ENCODE peak calls at places on chromosomes 12 and 14, in four cellular contexts. Z is CD8-positive, alpha-beta memory T cell; D is erythroblast; V is uterus. M is an unnamed sample.

GRCh38 chr14:91873476-91874265 is 6.3 kb upstream of the TC2N start:
- DNase-seq in Z (peak; percentile 90), D (no peak), V (no peak), M (no peak)

GRCh38 chr14:101520621-101521305 is 40.5 kb upstream of the DIO3 start:
- DNase-seq in Z (no peak), D (no peak), V (peak; percentile 75), M (no peak)

GRCh38 chr12:26528943-26529342 is 304.1 kb downstream of the ITPR2 start:
- DNase-seq in Z (no peak), D (no peak), V (no peak), M (no peak)

GRCh38 chr12:101697197-101697929 is at the start of gene CHPT1:
- DNase-seq in Z (peak; percentile 68), D (peak; percentile 95), V (peak; percentile 59), M (peak; percentile 54)

GRCh38 chr14:31930493-31931225 is 146.4 kb upstream of the ARHGAP5 start:
- DNase-seq in Z (no peak), D (no peak), V (no peak), M (no peak)

GRCh38 chr12:89414322-89414721 is 62.0 kb upstream of the DUSP6 start:
- DNase-seq in Z (no peak), D (no peak), V (no peak), M (no peak)

GRCh38 chr12:80709811-80710726 is 2.6 kb downstream of the MYF6 start:
- DNase-seq in Z (no peak), D (peak; percentile 50), V (no peak), M (no peak)

GRCh38 chr12:62256408-62257079 is 3.7 kb upstream of the USP15 start:
- DNase-seq in Z (no peak), D (peak; percentile 54), V (no peak), M (no peak)

GRCh38 chr12:19572920-19573558 is 133.7 kb downstream of the AEBP2 start:
- DNase-seq in Z (no peak), D (peak; percentile 59), V (peak; percentile 24), M (peak; percentile 69)

GRCh38 chr14:72549848-72550247 is 344.1 kb downstream of the DPF3 start:
- DNase-seq in Z (no peak), D (no peak), V (no peak), M (no peak)

GRCh38 chr12:88646824-88647223 is 66.6 kb upstream of the KITLG start:
- DNase-seq in Z (no peak), D (no peak), V (no peak), M (no peak)

GRCh38 chr14:98189521-98189920 is 1082.5 kb downstream of the BCL11B start:
- DNase-seq in Z (peak; percentile 56), D (no peak), V (no peak), M (no peak)

GRCh38 chr14:41505491-41505890 is 101.2 kb upstream of the LRFN5 start:
- DNase-seq in Z (no peak), D (no peak), V (no peak), M (no peak)